ENCODE peak calls at places on chromosomes 3 and 15, in six cellular contexts. F is HepG2, C is OCI-LY7, D is kidney, R is tibial nerve, Z is uterus. W is an unnamed sample.

GRCh38 chr3:9778102-9778501 is 8.4 kb upstream of the CAMK1 start:
- DNase-seq in F (no peak), C (no peak), D (no peak), R (no peak), Z (peak), W (no peak)

GRCh38 chr3:127556565-127556964 is 34.0 kb downstream of the TPRA1 start:
- DNase-seq in F (no peak), C (no peak), D (peak), R (no peak), Z (no peak), W (no peak)

GRCh38 chr3:52528596-52529375 is 4.9 kb downstream of the NT5DC2 start:
- DNase-seq in F (no peak), C (no peak), D (peak), R (no peak), Z (no peak), W (no peak)

GRCh38 chr15:81295466-81296145 is 28.3 kb downstream of the STARD5 start:
- DNase-seq in F (no peak), C (peak), D (no peak), R (no peak), Z (no peak), W (no peak)

GRCh38 chr3:173258721-173259120 is 117.7 kb upstream of the SPATA16 start:
- DNase-seq in F (no peak), C (no peak), D (no peak), R (no peak), Z (no peak), W (no peak)

GRCh38 chr3:67113802-67114407 is 115.8 kb downstream of the KBTBD8 start:
- DNase-seq in F (peak), C (peak), D (peak), R (peak), Z (peak), W (peak)

GRCh38 chr3:46851364-46852328 is 11.6 kb downstream of the MYL3 start:
- DNase-seq in F (no peak), C (no peak), D (peak), R (no peak), Z (peak), W (no peak)

GRCh38 chr15:92714457-92715401 is 59.2 kb upstream of the FAM174B start:
- DNase-seq in F (peak), C (peak), D (peak), R (peak), Z (peak), W (peak)

GRCh38 chr3:127159547-127159946 is 33.4 kb upstream of the PRR23E start:
- DNase-seq in F (no peak), C (no peak), D (no peak), R (no peak), Z (no peak), W (no peak)

GRCh38 chr3:187929115-187929828 is 184.0 kb upstream of the BCL6 start:
- DNase-seq in F (no peak), C (no peak), D (no peak), R (no peak), Z (no peak), W (no peak)

GRCh38 chr15:56948000-56948765 is 29.7 kb downstream of the TCF12 start:
- DNase-seq in F (no peak), C (no peak), D (no peak), R (no peak), Z (no peak), W (no peak)

GRCh38 chr15:63395730-63396545 is 14.3 kb upstream of the CA12 start:
- DNase-seq in F (no peak), C (no peak), D (no peak), R (no peak), Z (no peak), W (no peak)

GRCh38 chr3:39101022-39101689 is 6.3 kb downstream of the GORASP1 start:
- DNase-seq in F (peak), C (peak), D (no peak), R (no peak), Z (no peak), W (no peak)

GRCh38 chr3:114685053-114685630 is 391.3 kb downstream of the TIGIT start:
- DNase-seq in F (no peak), C (no peak), D (no peak), R (no peak), Z (no peak), W (no peak)

GRCh38 chr3:175726228-175726627 is 867.1 kb downstream of the NAALADL2 start:
- DNase-seq in F (no peak), C (no peak), D (no peak), R (no peak), Z (no peak), W (no peak)

GRCh38 chr3:194640829-194641228 is 7.6 kb upstream of the TMEM44 start:
- DNase-seq in F (peak), C (peak), D (no peak), R (no peak), Z (no peak), W (no peak)

GRCh38 chr15:42148808-42149492 is 7.5 kb downstream of the PLA2G4F start:
- DNase-seq in F (no peak), C (no peak), D (no peak), R (no peak), Z (peak), W (no peak)

GRCh38 chr15:65914981-65915925 is 46.0 kb downstream of the RAB11A start:
- DNase-seq in F (no peak), C (peak), D (peak), R (no peak), Z (no peak), W (no peak)
- H3K27ac ChIP-seq in F (no peak), C (no peak), D (no peak), R (no peak), Z (no peak), W (no peak)

GRCh38 chr3:157631468-157631867 is 128.3 kb upstream of the VEPH1 start:
- DNase-seq in F (no peak), C (no peak), D (no peak), R (no peak), Z (no peak), W (no peak)
- H3K27ac ChIP-seq in F (no peak), C (no peak), D (no peak), R (no peak), Z (no peak), W (no peak)

GRCh38 chr3:160806094-160806493 is 50.1 kb downstream of the PPM1L start:
- DNase-seq in F (no peak), C (no peak), D (no peak), R (no peak), Z (no peak), W (no peak)

GRCh38 chr3:160796813-160797164 is 40.8 kb downstream of the PPM1L start:
- DNase-seq in F (peak), C (no peak), D (no peak), R (no peak), Z (no peak), W (no peak)

GRCh38 chr3:160804762-160805161 is 48.7 kb downstream of the PPM1L start:
- DNase-seq in F (no peak), C (no peak), D (no peak), R (no peak), Z (no peak), W (peak)

GRCh38 chr3:160797306-160797705 is 41.3 kb downstream of the PPM1L start:
- DNase-seq in F (no peak), C (no peak), D (no peak), R (no peak), Z (no peak), W (no peak)

DNA sequence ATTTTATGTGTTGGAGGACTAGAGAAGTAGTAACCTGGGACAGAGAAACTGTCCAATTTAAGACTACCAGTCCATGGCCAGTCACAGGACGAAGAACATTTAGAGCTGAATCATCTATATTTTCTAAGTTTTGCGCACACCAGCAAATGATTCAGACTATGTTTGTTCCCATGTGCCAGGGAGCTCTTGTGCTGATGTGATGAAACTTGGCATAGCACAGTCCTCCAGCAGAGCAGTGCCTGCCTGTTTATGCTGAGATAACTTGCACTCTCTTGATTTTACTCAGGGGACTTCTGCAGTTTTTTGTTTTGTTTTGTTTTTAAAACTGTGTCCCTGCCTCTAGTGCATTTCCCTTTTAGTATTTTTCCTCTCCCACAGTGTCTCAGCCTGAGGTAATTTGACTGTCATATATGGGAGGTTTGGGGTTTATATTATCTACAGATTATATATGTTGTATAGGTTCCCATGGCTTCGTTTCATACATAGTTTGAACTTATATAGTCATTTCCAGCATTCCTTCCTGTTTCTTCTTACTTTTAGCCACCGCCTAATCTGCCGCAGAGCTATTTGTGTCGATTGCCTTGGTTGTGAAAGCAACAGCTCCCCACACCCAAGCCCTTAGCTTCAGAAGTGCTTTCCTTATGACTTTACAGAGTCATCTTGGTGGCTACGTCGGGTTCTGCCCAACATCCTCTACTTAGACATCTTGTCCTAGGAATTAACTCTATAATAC is 45.5 kb downstream of the PPM1L start:
- DNase-seq in F (no peak), C (no peak), D (no peak), R (peak), Z (peak), W (no peak)
- H3K27ac ChIP-seq in F (no peak), C (no peak), D (peak), R (no peak), Z (peak), W (no peak)

GRCh38 chr3:14811733-14812132 is 7.0 kb upstream of the FGD5 start:
- DNase-seq in F (no peak), C (no peak), D (no peak), R (peak), Z (no peak), W (no peak)
- H3K27ac ChIP-seq in F (no peak), C (no peak), D (peak), R (no peak), Z (peak), W (no peak)

DNA sequence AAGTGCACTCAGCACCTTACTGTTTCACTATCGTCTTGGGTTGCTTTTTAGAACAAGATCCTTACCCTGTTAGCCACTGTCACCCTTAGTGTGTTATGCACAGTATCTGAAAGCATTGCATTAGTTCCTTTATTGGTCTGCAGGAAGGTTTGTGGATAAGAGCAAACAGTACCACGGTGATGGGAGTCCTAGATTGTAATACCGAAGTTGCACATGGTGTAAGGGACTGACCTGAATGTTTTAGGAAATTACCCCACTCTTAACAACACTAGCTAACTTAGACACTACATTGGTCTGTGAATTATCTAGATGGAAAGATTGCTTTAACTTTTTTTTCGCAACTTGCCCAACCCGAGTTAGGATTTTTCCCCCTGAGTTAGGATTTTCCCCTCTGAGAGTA is 1.3 kb downstream of the STT3B start:
- DNase-seq in F (peak), C (peak), D (no peak), R (no peak), Z (no peak), W (no peak)
- H3K27ac ChIP-seq in F (peak), C (peak), D (no peak), R (no peak), Z (peak), W (peak)

DNA sequence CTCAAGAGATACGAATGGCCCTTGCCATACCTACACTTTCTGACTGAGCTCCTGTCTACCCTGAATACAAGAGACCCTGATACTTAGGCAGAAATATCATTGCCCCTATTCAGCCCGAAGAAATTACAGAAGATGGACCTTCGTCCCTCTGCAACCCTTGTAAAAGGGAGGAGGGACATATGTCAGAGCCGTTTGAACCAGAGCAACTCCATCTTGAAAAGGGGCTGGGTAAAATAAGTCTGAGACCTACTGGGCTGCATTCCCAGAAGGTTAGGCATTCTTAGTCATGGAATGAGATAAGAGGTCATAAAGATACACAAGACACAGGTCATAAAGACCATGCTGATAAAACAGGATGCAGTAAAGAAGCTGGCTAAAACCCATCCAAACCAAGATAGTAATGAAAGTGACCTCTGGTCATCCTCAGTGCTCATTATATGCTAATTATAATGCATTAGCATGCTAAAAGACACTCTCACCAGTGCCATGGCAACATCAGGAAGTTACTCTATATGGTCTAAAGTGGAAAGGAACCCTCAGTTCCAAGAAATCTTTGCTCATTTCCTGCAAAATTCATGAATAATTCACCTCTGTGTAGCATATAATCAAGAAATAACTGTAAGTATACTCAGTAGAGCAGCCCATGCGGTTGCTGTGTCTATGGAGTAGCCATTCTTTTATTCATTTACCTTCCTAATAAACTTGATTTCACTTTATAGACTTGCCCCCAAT is 49.7 kb upstream of the GPD1L start:
- DNase-seq in F (no peak), C (no peak), D (no peak), R (no peak), Z (no peak), W (no peak)
- H3K27ac ChIP-seq in F (no peak), C (no peak), D (no peak), R (no peak), Z (no peak), W (no peak)

GRCh38 chr3:71077070-71077469 is 506.5 kb downstream of the FOXP1 start:
- DNase-seq in F (no peak), C (no peak), D (no peak), R (no peak), Z (no peak), W (no peak)
- H3K27ac ChIP-seq in F (no peak), C (no peak), D (no peak), R (no peak), Z (no peak), W (no peak)

GRCh38 chr15:38650936-38651327 is 86.3 kb upstream of the RASGRP1 start:
- DNase-seq in F (no peak), C (peak), D (no peak), R (no peak), Z (no peak), W (no peak)

GRCh38 chr15:38652183-38652794 is 87.7 kb upstream of the RASGRP1 start:
- DNase-seq in F (no peak), C (peak), D (no peak), R (no peak), Z (no peak), W (no peak)

GRCh38 chr15:38650384-38650783 is 85.8 kb upstream of the RASGRP1 start:
- DNase-seq in F (no peak), C (peak), D (no peak), R (no peak), Z (no peak), W (no peak)

GRCh38 chr15:38652998-38653397 is 88.4 kb upstream of the RASGRP1 start:
- DNase-seq in F (no peak), C (peak), D (no peak), R (no peak), Z (no peak), W (no peak)

GRCh38 chr15:38651328-38652038 is 86.9 kb upstream of the RASGRP1 start:
- DNase-seq in F (no peak), C (peak), D (no peak), R (no peak), Z (no peak), W (no peak)
- H3K27ac ChIP-seq in F (no peak), C (peak), D (no peak), R (no peak), Z (no peak), W (no peak)

DNA sequence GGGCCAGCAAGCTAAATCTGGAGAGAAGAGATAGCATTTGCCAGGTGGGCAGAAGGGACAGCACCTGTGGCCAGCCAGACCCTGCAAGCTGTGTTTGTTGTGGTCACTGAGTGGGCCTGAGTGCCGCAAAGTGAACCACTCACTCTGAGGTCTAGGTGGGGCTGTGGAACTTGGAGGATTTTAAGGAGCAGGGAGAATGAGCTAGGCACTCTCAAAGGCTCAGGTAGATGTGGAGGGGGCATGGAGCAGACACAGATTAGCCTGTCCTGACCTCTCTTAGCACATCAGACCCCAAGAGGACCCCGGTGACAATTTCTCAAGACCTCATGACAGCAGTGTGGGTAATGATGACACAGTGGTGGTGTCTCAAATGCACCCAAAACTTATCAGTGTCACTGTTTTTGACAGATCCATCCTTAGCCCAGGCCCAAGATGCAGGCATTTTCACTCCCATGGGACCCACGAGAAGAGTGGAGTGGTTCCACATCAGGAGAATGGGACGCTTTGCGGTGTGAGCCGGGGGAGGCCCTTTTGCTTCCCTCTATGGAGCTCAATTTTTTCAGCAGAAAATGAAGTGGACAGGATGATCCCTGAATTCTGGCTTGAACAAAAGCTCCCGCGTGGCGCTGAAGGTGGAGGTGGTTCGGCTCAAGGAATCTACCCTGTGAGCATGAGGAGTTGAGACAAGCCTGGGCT is 43.8 kb upstream of the TLE3 start:
- DNase-seq in F (no peak), C (no peak), D (no peak), R (no peak), Z (no peak), W (no peak)
- H3K27ac ChIP-seq in F (no peak), C (no peak), D (no peak), R (no peak), Z (peak), W (no peak)

GRCh38 chr3:69352305-69353087 is 33.4 kb downstream of the FRMD4B start:
- DNase-seq in F (no peak), C (no peak), D (no peak), R (no peak), Z (no peak), W (no peak)

GRCh38 chr3:69353492-69353891 is 32.4 kb downstream of the FRMD4B start:
- DNase-seq in F (no peak), C (no peak), D (no peak), R (no peak), Z (peak), W (no peak)

GRCh38 chr3:69354948-69355347 is 30.9 kb downstream of the FRMD4B start:
- DNase-seq in F (no peak), C (no peak), D (no peak), R (no peak), Z (no peak), W (no peak)

GRCh38 chr3:69357196-69357595 is 28.7 kb downstream of the FRMD4B start:
- DNase-seq in F (no peak), C (no peak), D (no peak), R (no peak), Z (no peak), W (no peak)

DNA sequence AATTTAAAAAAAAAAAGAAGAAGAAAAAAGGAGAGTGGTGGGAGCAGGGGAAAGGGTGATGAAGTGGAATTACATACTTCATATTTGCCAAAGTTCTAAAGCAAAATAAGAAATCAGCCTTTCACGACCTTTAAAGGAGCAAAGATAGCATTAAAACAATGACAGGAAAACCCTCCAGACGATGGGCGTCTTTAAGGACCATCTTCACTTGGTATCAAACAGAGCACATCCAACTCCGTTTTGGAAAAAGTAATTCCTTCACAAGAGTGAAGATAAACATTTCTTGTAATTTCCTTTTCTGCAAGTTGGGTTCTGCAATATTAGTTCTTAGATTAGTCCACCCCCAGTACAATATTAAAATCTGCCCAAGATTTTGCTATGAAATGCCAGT is 32.8 kb downstream of the FRMD4B start:
- DNase-seq in F (no peak), C (no peak), D (no peak), R (no peak), Z (no peak), W (no peak)
- H3K27ac ChIP-seq in F (no peak), C (no peak), D (peak), R (no peak), Z (peak), W (peak)

W was measured in substantia nigra.